ENCODE peak calls at places on chromosomes 16 and 17, in seven cellular contexts. J, P, V, W, Q, R and N are unnamed samples.

GRCh38 chr16:84386044-84386443 is 17.7 kb downstream of the ATP2C2 start:
- DNase-seq in Q (no peak), V (no peak), P (no peak), W (no peak), R (no peak), J (no peak), N (no peak)

GRCh38 chr17:19933221-19933620 is 44.4 kb downstream of the AKAP10 start:
- DNase-seq in Q (no peak), W (no peak), P (no peak), V (no peak), R (no peak), J (no peak), N (no peak)

GRCh38 chr16:4306439-4307214 is 9.2 kb upstream of the GLIS2 start:
- DNase-seq in P (peak; percentile 41), R (no peak), Q (peak; percentile 49), V (no peak), J (peak; percentile 76), W (no peak), N (no peak)

GRCh38 chr17:66508896-66509843 is 206.8 kb downstream of the PRKCA start:
- DNase-seq in W (no peak), P (peak; percentile 58), V (no peak), J (no peak), R (no peak), Q (no peak), N (no peak)

GRCh38 chr16:67425581-67425980 is 5.3 kb upstream of the HSD11B2 start:
- DNase-seq in Q (no peak), R (no peak), J (no peak), P (no peak), V (no peak), W (no peak), N (no peak)

GRCh38 chr17:6701719-6702118 is 11.4 kb downstream of the SLC13A5 start:
- DNase-seq in P (peak; percentile 56), R (no peak), Q (no peak), V (no peak), J (no peak), W (peak; percentile 3), N (no peak)

GRCh38 chr17:8608001-8608400 is 22.5 kb downstream of the MYH10 start:
- DNase-seq in P (no peak), W (no peak), R (no peak), V (no peak), J (no peak), Q (no peak), N (no peak)

GRCh38 chr17:72661093-72661944 is 431.2 kb downstream of the SLC39A11 start:
- DNase-seq in R (no peak), J (no peak), W (no peak), P (no peak), V (no peak), Q (no peak), N (no peak)

GRCh38 chr16:23695756-23696155 is 17.1 kb downstream of the PLK1 start:
- DNase-seq in J (no peak), V (no peak), R (no peak), P (no peak), Q (no peak), W (no peak), N (no peak)

GRCh38 chr17:67992541-67993152 is 3.6 kb downstream of the C17orf58 start:
- DNase-seq in R (peak; percentile 62), V (no peak), Q (no peak), P (no peak), W (no peak), J (peak; percentile 19), N (no peak)

GRCh38 chr17:73192894-73193701 is at the start of gene COG1:
- DNase-seq in J (peak; percentile 93), P (peak; percentile 77), V (peak; percentile 92), R (peak; percentile 67), W (peak; percentile 82), Q (peak; percentile 65), N (peak; percentile 96)

GRCh38 chr17:12256380-12256995 is 235.8 kb downstream of the MAP2K4 start:
- DNase-seq in W (no peak), J (peak; percentile 15), Q (no peak), R (peak; percentile 27), P (peak; percentile 3), V (no peak), N (no peak)

GRCh38 chr17:16013943-16014407 is 14.4 kb downstream of the TTC19 start:
- DNase-seq in J (no peak), W (no peak), P (no peak), R (no peak), V (no peak), Q (no peak), N (no peak)

GRCh38 chr17:66964930-66965800 is 658 bp downstream of the CACNG4 start:
- DNase-seq in J (no peak), V (no peak), R (peak; percentile 13), Q (no peak), W (no peak), P (peak; percentile 30), N (no peak)

GRCh38 chr16:79089735-79090284 is 510.7 kb downstream of the MAF start:
- DNase-seq in V (no peak), R (no peak), Q (no peak), J (peak; percentile 80), P (peak; percentile 82), W (peak; percentile 22), N (no peak)

GRCh38 chr16:72609933-72610332 is 438.0 kb upstream of the PMFBP1 start:
- DNase-seq in Q (no peak), R (no peak), V (no peak), J (no peak), W (no peak), P (no peak), N (no peak)

GRCh38 chr17:65231662-65232335 is 94.6 kb downstream of the RGS9 start:
- DNase-seq in R (peak; percentile 32), W (no peak), Q (no peak), J (peak; percentile 56), V (no peak), P (peak; percentile 37), N (no peak)

GRCh38 chr17:50268632-50269287 is 5.5 kb upstream of the TMEM92 start:
- DNase-seq in Q (no peak), V (no peak), R (no peak), W (no peak), P (no peak), J (no peak), N (no peak)

GRCh38 chr16:60674241-60674640 is 1362.0 kb downstream of the CDH8 start:
- DNase-seq in R (no peak), Q (no peak), J (no peak), P (no peak), W (no peak), V (no peak), N (no peak)

GRCh38 chr17:75848523-75849303 is 4.5 kb upstream of the UNC13D start:
- DNase-seq in Q (no peak), P (peak; percentile 74), V (peak; percentile 79), J (peak; percentile 53), W (peak; percentile 77), R (peak; percentile 60), N (peak; percentile 81)

GRCh38 chr17:12062249-12062648 is 41.6 kb downstream of the MAP2K4 start:
- DNase-seq in J (no peak), R (no peak), W (no peak), P (no peak), Q (no peak), V (no peak), N (no peak)

GRCh38 chr16:56812884-56813283 is 52.1 kb upstream of the SLC12A3 start:
- DNase-seq in V (no peak), Q (no peak), P (no peak), R (no peak), W (no peak), J (no peak), N (no peak)

GRCh38 chr16:59683709-59684108 is 949.6 kb upstream of the GOT2 start:
- DNase-seq in V (no peak), J (no peak), R (no peak), Q (no peak), P (no peak), W (no peak), N (no peak)

GRCh38 chr16:77066896-77067496 is 124.0 kb upstream of the MON1B start:
- DNase-seq in R (no peak), J (no peak), W (no peak), Q (no peak), P (no peak), V (no peak), N (no peak)

GRCh38 chr16:12646490-12647274 is 157.0 kb downstream of the CPPED1 start:
- DNase-seq in P (peak; percentile 47), R (no peak), J (peak; percentile 6), W (no peak), Q (no peak), V (no peak), N (no peak)

GRCh38 chr16:89473791-89474414 is 16.5 kb downstream of the ANKRD11 start:
- DNase-seq in V (no peak), R (peak; percentile 12), Q (no peak), J (no peak), P (no peak), W (no peak), N (no peak)

GRCh38 chr17:69179227-69179952 is 37.7 kb upstream of the ABCA6 start:
- DNase-seq in V (no peak), Q (no peak), R (no peak), P (no peak), J (no peak), W (no peak), N (no peak)

GRCh38 chr16:9061358-9061813 is 30.1 kb upstream of the HAPSTR1 start:
- DNase-seq in V (peak; percentile 37), P (no peak), R (no peak), J (no peak), Q (no peak), W (no peak), N (no peak)

GRCh38 chr17:4604111-4604644 is 19.8 kb downstream of the SMTNL2 start:
- DNase-seq in P (no peak), J (no peak), W (no peak), Q (no peak), R (no peak), V (peak; percentile 84), N (no peak)

GRCh38 chr17:4327638-4328037 is 38.8 kb downstream of the UBE2G1 start:
- DNase-seq in J (no peak), R (no peak), W (no peak), V (no peak), Q (no peak), P (no peak), N (no peak)

GRCh38 chr17:80474231-80474932 is 2.0 kb downstream of the NPTX1 start:
- DNase-seq in Q (no peak), V (no peak), P (no peak), W (no peak), J (no peak), R (no peak), N (no peak)